ENCODE peak calls at places on chromosomes 11 and 22, in five cellular contexts. N is HCT116, E is PC-3, S is MM.1S, V is PC-9. U is an unnamed sample. For H3K9me2 and H3K9me3, the result is how much of the 10 kb centered on the place peaks cover.

GRCh38 chr11:32379714-32380113 is 55.6 kb downstream of the WT1 start:
- DNase-seq in S (no peak), V (no peak), E (no peak), N (no peak), U (peak)

GRCh38 chr11:57474017-57474750 is 13.9 kb downstream of the RTN4RL2 start:
- DNase-seq in V (no peak), E (no peak), N (no peak), S (no peak), U (no peak)

GRCh38 chr11:44904261-44905080 is 46.2 kb downstream of the TP53I11 start:
- DNase-seq in E (no peak), N (no peak), S (no peak), V (no peak), U (no peak)

GRCh38 chr11:116701876-116702275 is 70.9 kb downstream of the BUD13 start:
- DNase-seq in S (no peak), E (no peak), N (no peak), V (no peak), U (no peak)

GRCh38 chr11:95145430-95146063 is 55.9 kb downstream of the ENDOD1 start:
- DNase-seq in N (no peak), V (no peak), S (peak), E (no peak), U (no peak)

GRCh38 chr11:45143494-45143893 is 2.9 kb upstream of the PRDM11 start:
- DNase-seq in S (no peak), V (no peak), N (no peak), E (no peak), U (no peak)

GRCh38 chr11:1882265-1883238 is 9.1 kb downstream of the PRR33 start:
- DNase-seq in S (peak), V (no peak), E (peak), N (peak), U (peak)

GRCh38 chr11:118434553-118435232 is 1.6 kb upstream of the KMT2A start:
- DNase-seq in E (peak), S (peak), V (no peak), N (no peak), U (peak)

GRCh38 chr11:116598036-116598435 is 174.8 kb downstream of the BUD13 start:
- DNase-seq in N (no peak), S (no peak), E (no peak), V (no peak), U (no peak)

GRCh38 chr22:17213976-17214375 is 5.3 kb downstream of the ADA2 start:
- DNase-seq in N (peak), V (no peak), E (peak), S (peak), U (peak)

GRCh38 chr11:120894207-120894989 is 129.5 kb upstream of the TBCEL start:
- DNase-seq in E (no peak), N (no peak), S (no peak), V (no peak), U (no peak)

GRCh38 chr11:84817998-84818397 is 809.1 kb downstream of the DLG2 start:
- DNase-seq in N (no peak), V (peak), S (no peak), E (peak), U (no peak)

GRCh38 chr22:45891471-45891995 is 85.4 kb downstream of the WNT7B start:
- DNase-seq in S (no peak), V (no peak), N (no peak), E (no peak), U (no peak)

GRCh38 chr22:23065069-23065451 is 5.3 kb upstream of the GNAZ start:
- DNase-seq in S (no peak), E (no peak), N (no peak), V (no peak), U (no peak)

GRCh38 chr11:69663326-69663725 is 11.8 kb downstream of the LTO1 start:
- DNase-seq in S (no peak), V (no peak), N (no peak), E (no peak), U (no peak)

GRCh38 chr11:17277024-17277584 is 565 bp downstream of the NUCB2 start:
- DNase-seq in S (peak), V (peak), E (peak), N (no peak), U (peak)

GRCh38 chr22:18156878-18157713 is 7.1 kb downstream of the USP18 start:
- DNase-seq in N (peak), S (peak), V (no peak), E (peak), U (peak)

GRCh38 chr11:46896719-46897406 is 21.5 kb downstream of the LRP4 start:
- DNase-seq in E (peak), N (peak), V (no peak), S (peak), U (peak)

GRCh38 chr11:120170741-120171261 is 32.9 kb upstream of the TRIM29 start:
- DNase-seq in V (no peak), E (no peak), S (no peak), N (no peak), U (no peak)

GRCh38 chr11:121086866-121087265 is 14.2 kb upstream of the TECTA start:
- DNase-seq in V (no peak), N (no peak), S (no peak), E (peak), U (no peak)

GRCh38 chr11:41403462-41403861 is 56.0 kb downstream of the LRRC4C start:
- DNase-seq in V (no peak), E (no peak), N (no peak), S (no peak), U (no peak)

GRCh38 chr11:15770798-15771414 is 585.4 kb downstream of the SOX6 start:
- DNase-seq in S (peak), V (no peak), N (peak), E (no peak), U (peak)

GRCh38 chr22:50305658-50306566 is 1.5 kb downstream of the PLXNB2 start:
- DNase-seq in S (no peak), E (peak), V (peak), N (peak), U (peak)

GRCh38 chr11:17743808-17744119 is 9.2 kb downstream of the KCNC1 start:
- DNase-seq in N (no peak), E (peak), V (no peak), S (no peak), U (no peak)

GRCh38 chr22:50738649-50739227 is 734 bp downstream of the ACR start:
- DNase-seq in S (no peak), E (no peak), V (no peak), N (no peak), U (no peak)

GRCh38 chr11:57085604-57086003 is 96.1 kb upstream of the LRRC55 start:
- DNase-seq in N (no peak), V (no peak), E (peak), S (no peak), U (no peak)

GRCh38 chr11:134691985-134692384 is 279.9 kb upstream of the B3GAT1 start:
- DNase-seq in E (peak), N (no peak), V (no peak), S (no peak), U (no peak)

GRCh38 chr11:11856638-11857037 is 14.9 kb downstream of the USP47 start:
- DNase-seq in E (peak), N (no peak), V (no peak), S (peak), U (no peak)

GRCh38 chr11:113730887-113731726 is 25.0 kb upstream of the TMPRSS5 start:
- DNase-seq in V (no peak), E (peak), N (peak), S (no peak), U (peak)

GRCh38 chr11:10990637-10991036 is 132.8 kb upstream of the ZBED5 start:
- DNase-seq in V (no peak), S (no peak), E (peak), N (no peak), U (no peak)

GRCh38 chr11:2275334-2276279 is 5.2 kb upstream of the ASCL2 start:
- DNase-seq in S (no peak), N (no peak), E (no peak), V (no peak), U (no peak)

GRCh38 chr11:33689089-33689488 is 11.5 kb downstream of the C11orf91 start:
- DNase-seq in E (peak), V (peak), N (no peak), S (no peak), U (no peak)

GRCh38 chr11:103110406-103110805 is 1.2 kb downstream of the DYNC2H1 start:
- DNase-seq in E (peak), V (no peak), S (no peak), N (no peak), U (peak)

GRCh38 chr11:71145988-71146824 is 106.2 kb downstream of the SHANK2 start:
- DNase-seq in N (no peak), E (no peak), V (no peak), S (no peak), U (no peak)

GRCh38 chr11:119166368-119167076 is 2.0 kb upstream of the NLRX1 start:
- DNase-seq in V (peak), N (no peak), E (peak), S (no peak), U (no peak)

GRCh38 chr11:72006309-72007088 is 7.8 kb downstream of the IL18BP start:
- DNase-seq in V (no peak), E (no peak), N (no peak), S (no peak), U (no peak)

GRCh38 chr22:20423636-20424511 is 13.8 kb downstream of the SCARF2 start:
- DNase-seq in S (no peak), N (no peak), V (no peak), E (no peak), U (peak)

GRCh38 chr11:95359756-95360155 is 128.8 kb upstream of the SESN3 start:
- DNase-seq in E (no peak), N (no peak), V (no peak), S (no peak), U (no peak)

DNA sequence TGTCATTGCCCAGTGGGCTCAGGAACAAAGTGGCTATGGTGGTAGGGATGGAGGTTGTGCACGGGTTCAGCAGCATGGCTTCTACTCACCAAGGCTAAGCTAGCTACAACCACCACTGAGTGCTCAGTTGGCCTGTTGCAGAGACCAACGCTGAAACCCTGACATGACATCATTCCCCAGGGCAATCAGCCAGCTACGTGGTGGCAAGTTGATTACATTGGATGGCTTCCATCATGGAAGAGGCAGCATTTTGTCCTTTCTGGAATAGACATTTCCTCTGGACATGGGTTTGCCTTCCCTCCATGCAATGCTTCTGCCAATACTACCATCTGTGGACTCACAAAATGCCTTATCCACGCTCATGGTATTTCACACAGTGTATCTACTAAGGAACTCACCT is 634.3 kb downstream of the OPCML start:
- DNase-seq in S (no peak), E (no peak), V (no peak), N (no peak), U (no peak)
- H3K9me2 ChIP-seq in S (under half), E (under half), V (under half), N (under half), U (under half)

GRCh38 chr11:125952973-125953372 is 7.1 kb downstream of the VSIG10L2 start:
- DNase-seq in V (no peak), N (no peak), S (no peak), E (peak), U (no peak)
- H3K9me3 ChIP-seq in V (under half), N (under half), S (under half), E (under half), U (under half)

GRCh38 chr11:122983438-122984185 is 2.0 kb upstream of the BSX start:
- DNase-seq in V (peak), E (no peak), N (no peak), S (no peak), U (no peak)
- TF ChIP-seq EZH2 in V (no peak), E (no peak), N (no peak), S (no peak), U (no peak)

GRCh38 chr11:132901638-132902610 is 630.4 kb downstream of the OPCML start:
- DNase-seq in V (no peak), S (no peak), N (no peak), E (no peak), U (no peak)

GRCh38 chr11:132894598-132894997 is 637.7 kb downstream of the OPCML start:
- DNase-seq in E (no peak), V (no peak), S (no peak), N (no peak), U (peak)

GRCh38 chr11:132904091-132904490 is 628.2 kb downstream of the OPCML start:
- DNase-seq in S (no peak), N (no peak), E (no peak), V (no peak), U (no peak)

GRCh38 chr11:132895340-132895739 is 637.0 kb downstream of the OPCML start:
- DNase-seq in V (no peak), S (no peak), N (no peak), E (no peak), U (peak)

DNA sequence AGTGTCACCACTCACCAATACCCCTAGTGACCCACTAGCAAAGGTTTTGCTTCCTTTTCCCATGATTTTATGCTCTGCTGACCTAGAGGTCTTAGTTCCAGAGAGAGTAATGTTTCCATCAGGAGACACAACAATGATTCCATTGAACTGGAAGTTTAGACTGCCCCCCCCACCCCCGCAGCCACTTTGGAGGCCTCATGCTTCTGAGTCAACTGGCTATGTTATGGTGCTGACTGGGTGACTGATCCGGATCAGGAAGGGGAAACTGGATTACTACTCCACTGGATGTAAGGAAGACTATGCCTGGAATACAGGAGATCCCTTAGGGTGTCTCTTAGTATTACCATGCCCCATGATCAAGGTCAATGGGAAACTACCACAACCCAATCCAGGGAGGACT is 633.6 kb downstream of the OPCML start:
- DNase-seq in V (no peak), N (no peak), E (no peak), S (no peak), U (no peak)
- H3K9me2 ChIP-seq in V (under half), N (under half), E (under half), S (under half), U (under half)

DNA sequence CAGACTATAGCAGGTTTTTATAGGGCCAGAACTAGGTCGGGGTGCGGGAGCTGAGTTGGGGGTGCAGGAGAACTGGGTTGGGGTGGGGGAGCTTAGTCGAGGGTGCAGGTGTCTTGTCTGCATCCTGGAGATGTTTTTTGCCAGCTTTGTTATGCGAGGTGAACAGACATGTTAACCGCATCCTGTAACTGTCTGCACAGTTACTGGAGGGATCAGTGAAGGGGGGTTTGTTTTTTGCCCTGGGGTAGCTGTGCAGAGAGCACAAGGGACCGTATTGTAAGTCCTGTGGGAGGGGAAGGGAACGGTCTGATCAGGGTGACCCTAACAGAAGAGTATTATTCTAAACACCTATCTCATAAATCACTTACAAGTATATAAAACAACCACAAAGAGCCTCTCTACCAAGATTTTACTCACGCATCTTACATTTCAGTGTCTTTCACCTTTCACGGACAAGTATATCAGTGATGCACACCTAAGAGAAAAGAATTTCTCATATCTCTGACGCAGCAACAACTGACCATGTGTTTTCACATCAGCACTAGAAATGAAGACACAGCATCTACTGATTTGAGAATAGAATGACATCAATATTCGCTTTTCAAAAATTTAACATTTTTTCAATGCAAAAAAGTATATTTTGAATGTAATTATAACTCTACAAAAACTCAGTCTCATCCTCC is 20.8 kb downstream of the ZNF195 start:
- DNase-seq in N (no peak), V (no peak), S (no peak), E (no peak), U (no peak)
- H3K9me3 ChIP-seq in N (half or more), V (under half), S (under half), E (under half), U (half or more)

GRCh38 chr22:42343136-42343484 is 72.7 kb upstream of the TCF20 start:
- DNase-seq in N (no peak), V (no peak), E (no peak), S (no peak), U (peak)
- TF ChIP-seq EZH2 in N (no peak), V (no peak), E (no peak), S (no peak), U (no peak)

DNA sequence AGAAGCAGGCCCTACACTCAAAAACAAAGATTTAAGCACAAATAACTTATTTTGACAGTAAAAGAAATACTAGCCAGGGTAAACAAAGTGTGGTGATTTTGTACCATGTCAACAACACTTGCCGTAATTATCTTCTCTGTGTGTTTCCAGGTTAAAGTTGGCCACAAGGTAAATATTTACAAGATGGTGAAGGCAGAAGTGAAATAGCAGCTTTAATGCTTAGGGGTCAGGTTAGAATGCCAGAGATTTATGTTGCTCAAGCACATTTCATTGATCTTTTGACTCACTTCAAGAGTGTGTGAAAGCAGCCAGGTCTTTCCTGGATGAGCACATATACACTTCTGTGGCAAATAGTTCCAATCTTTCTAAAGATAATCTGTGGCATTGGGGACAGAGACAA is 270.2 kb upstream of the LUZP2 start:
- DNase-seq in N (no peak), E (no peak), V (no peak), S (no peak), U (no peak)
- H3K9me2 ChIP-seq in N (under half), E (under half), V (under half), S (under half), U (under half)

U was measured in hepatocyte.